ENCODE peak calls at places on chromosomes 1 and 21, in ten cellular contexts. R, W, U, Y, T, X, V, C, F and E are unnamed samples. For H3K36me3, the result is how much of the 10 kb centered on the place peaks cover.

GRCh38 chr1:31239653-31240241 is at the start of gene NKAIN1:
- DNase-seq in F (no peak), C (no peak), T (no peak), V (peak), R (no peak), U (no peak), Y (peak), X (peak), W (no peak), E (no peak)

GRCh38 chr21:39696620-39697019 is 48.4 kb upstream of the IGSF5 start:
- DNase-seq in T (no peak), F (no peak), U (peak), W (no peak), X (peak), V (peak), C (no peak), Y (no peak), R (no peak), E (no peak)

GRCh38 chr1:115565353-115565752 is 76.4 kb upstream of the VANGL1 start:
- DNase-seq in V (no peak), W (no peak), F (no peak), R (no peak), U (no peak), Y (no peak), X (no peak), T (no peak), C (no peak), E (no peak)

GRCh38 chr1:78831731-78832360 is 174.7 kb downstream of the ADGRL4 start:
- DNase-seq in F (no peak), R (no peak), V (no peak), T (no peak), X (peak), W (no peak), Y (peak), U (no peak), C (no peak), E (no peak)

GRCh38 chr1:166843769-166844596 is 4.7 kb downstream of the POGK start:
- DNase-seq in W (no peak), Y (no peak), U (no peak), X (no peak), V (no peak), C (no peak), R (no peak), F (no peak), T (no peak), E (no peak)

GRCh38 chr1:23167353-23168078 is 1.1 kb downstream of the LUZP1 start:
- DNase-seq in X (peak), U (peak), C (peak), V (peak), F (no peak), W (peak), Y (peak), R (peak), T (no peak), E (no peak)

GRCh38 chr1:226603030-226603960 is 54.7 kb downstream of the STUM start:
- DNase-seq in W (no peak), U (peak), V (no peak), X (peak), T (no peak), F (peak), Y (peak), R (peak), C (peak), E (no peak)

GRCh38 chr1:207691814-207692213 is 46.9 kb downstream of the CR1L start:
- DNase-seq in F (no peak), X (no peak), Y (peak), T (no peak), U (no peak), R (no peak), V (no peak), W (no peak), C (no peak), E (no peak)

GRCh38 chr1:226711976-226712778 is 26.9 kb downstream of the ITPKB start:
- DNase-seq in T (no peak), Y (no peak), W (peak), V (no peak), F (no peak), R (no peak), U (no peak), X (no peak), C (no peak), E (peak)

GRCh38 chr1:152960452-152961044 is 9.9 kb upstream of the SPRR4 start:
- DNase-seq in T (no peak), F (no peak), W (no peak), Y (peak), R (no peak), U (no peak), C (no peak), X (no peak), V (no peak), E (no peak)

GRCh38 chr1:111234866-111235265 is 7.4 kb downstream of the CHI3L2 start:
- DNase-seq in R (no peak), Y (peak), F (no peak), V (no peak), C (no peak), U (no peak), T (no peak), W (no peak), X (peak), E (no peak)

GRCh38 chr1:85465099-85465790 is at the start of gene DDAH1:
- DNase-seq in R (peak), W (no peak), V (peak), X (peak), U (peak), Y (peak), T (no peak), F (no peak), C (peak), E (no peak)

GRCh38 chr1:61797045-61797755 is 54.9 kb downstream of the PATJ start:
- DNase-seq in Y (peak), V (no peak), F (no peak), U (no peak), X (no peak), W (no peak), R (no peak), C (no peak), T (no peak), E (no peak)

GRCh38 chr1:81410351-81410750 is 390.4 kb upstream of the ADGRL2 start:
- DNase-seq in F (no peak), W (no peak), X (no peak), T (no peak), Y (no peak), R (no peak), C (no peak), V (no peak), U (no peak), E (no peak)

GRCh38 chr1:31483012-31483946 is 70.3 kb downstream of the SERINC2 start:
- DNase-seq in W (no peak), U (peak), C (no peak), T (no peak), F (no peak), X (peak), V (no peak), Y (no peak), R (no peak), E (no peak)

GRCh38 chr1:64487061-64487460 is 17.1 kb downstream of the CACHD1 start:
- DNase-seq in R (no peak), Y (no peak), C (no peak), V (no peak), F (no peak), X (no peak), W (no peak), T (no peak), U (no peak), E (no peak)

GRCh38 chr1:164101802-164102201 is 457.2 kb upstream of the PBX1 start:
- DNase-seq in U (no peak), V (no peak), C (no peak), T (no peak), R (no peak), W (no peak), X (no peak), F (no peak), Y (no peak), E (no peak)

GRCh38 chr1:75855010-75855409 is 58.3 kb downstream of the MSH4 start:
- DNase-seq in V (no peak), Y (peak), R (no peak), T (no peak), U (no peak), C (no peak), W (no peak), F (no peak), X (peak), E (no peak)

GRCh38 chr1:202888204-202888506 is 794 bp downstream of the RABIF start:
- DNase-seq in U (no peak), C (no peak), X (peak), W (no peak), V (no peak), R (no peak), T (no peak), F (no peak), Y (no peak), E (no peak)

GRCh38 chr1:232620356-232620841 is 9.5 kb downstream of the SIPA1L2 start:
- DNase-seq in U (peak), T (no peak), F (no peak), X (peak), V (no peak), W (no peak), R (peak), C (peak), Y (peak), E (no peak)

GRCh38 chr1:223726380-223727001 is 14.2 kb downstream of the CAPN2 start:
- DNase-seq in R (peak), V (peak), F (peak), Y (peak), C (peak), X (peak), U (peak), W (peak), T (peak), E (peak)

GRCh38 chr1:172287207-172287606 is 133.3 kb upstream of the C1orf105 start:
- DNase-seq in Y (peak), W (no peak), V (no peak), U (peak), C (peak), X (peak), T (peak), R (peak), F (peak), E (no peak)

GRCh38 chr1:30718636-30719405 is 4.6 kb downstream of the MATN1 start:
- DNase-seq in F (peak), V (peak), U (peak), R (peak), T (peak), C (peak), W (peak), X (peak), Y (no peak), E (peak)

GRCh38 chr1:209831615-209832014 is 3.8 kb downstream of the UTP25 start:
- DNase-seq in W (no peak), X (peak), C (no peak), Y (peak), F (no peak), U (no peak), V (no peak), R (no peak), T (no peak), E (no peak)

GRCh38 chr1:12636098-12636950 is 7.6 kb upstream of the AADACL4 start:
- DNase-seq in W (no peak), U (no peak), V (peak), F (no peak), T (no peak), X (no peak), C (peak), R (peak), Y (no peak), E (no peak)

GRCh38 chr21:46223217-46223616 is 5.4 kb downstream of the LSS start:
- DNase-seq in X (no peak), R (no peak), Y (no peak), T (no peak), C (no peak), F (no peak), W (no peak), U (no peak), V (no peak), E (no peak)

GRCh38 chr1:104132386-104132973 is 382.8 kb downstream of the AMY1C start:
- DNase-seq in C (no peak), X (peak), W (no peak), T (no peak), U (no peak), Y (peak), R (no peak), F (no peak), V (peak), E (no peak)

GRCh38 chr1:7390604-7391000 is 380.5 kb upstream of the VAMP3 start:
- DNase-seq in U (no peak), C (no peak), F (no peak), W (no peak), V (no peak), T (no peak), X (no peak), R (no peak), Y (no peak), E (no peak)

GRCh38 chr1:224223819-224224714 is 41.0 kb downstream of the DEGS1 start:
- DNase-seq in X (peak), F (no peak), V (no peak), Y (peak), C (no peak), R (no peak), W (no peak), U (no peak), T (no peak), E (no peak)

GRCh38 chr1:79079770-79080169 is 73.2 kb upstream of the ADGRL4 start:
- DNase-seq in F (no peak), R (no peak), T (no peak), Y (peak), U (no peak), C (peak), X (peak), V (no peak), W (no peak), E (no peak)

GRCh38 chr1:114468710-114469468 is 42.1 kb downstream of the TRIM33 start:
- DNase-seq in X (no peak), F (no peak), Y (peak), R (no peak), C (no peak), V (no peak), W (no peak), T (no peak), U (no peak), E (no peak)

GRCh38 chr1:64962447-64962846 is 3.9 kb downstream of the JAK1 start:
- DNase-seq in F (no peak), V (no peak), X (no peak), T (no peak), C (no peak), Y (no peak), U (no peak), R (no peak), W (peak), E (no peak)

GRCh38 chr1:145690587-145691558 is 16.3 kb downstream of the PDZK1 start:
- DNase-seq in F (no peak), W (peak), X (peak), Y (peak), U (no peak), T (no peak), R (no peak), V (no peak), C (no peak), E (peak)

GRCh38 chr1:11784993-11785769 is 20.6 kb downstream of the MTHFR start:
- DNase-seq in F (no peak), T (no peak), Y (peak), R (peak), V (peak), X (peak), W (peak), U (peak), C (peak), E (no peak)

GRCh38 chr1:236400061-236400638 is 6.1 kb downstream of the EDARADD start:
- DNase-seq in U (no peak), F (no peak), V (peak), X (no peak), W (no peak), T (no peak), R (no peak), Y (no peak), C (no peak), E (no peak)

GRCh38 chr21:27772816-27773215 is 805.9 kb upstream of the ADAMTS5 start:
- DNase-seq in V (no peak), C (no peak), F (no peak), Y (no peak), U (no peak), R (no peak), T (no peak), W (no peak), X (no peak), E (no peak)

DNA sequence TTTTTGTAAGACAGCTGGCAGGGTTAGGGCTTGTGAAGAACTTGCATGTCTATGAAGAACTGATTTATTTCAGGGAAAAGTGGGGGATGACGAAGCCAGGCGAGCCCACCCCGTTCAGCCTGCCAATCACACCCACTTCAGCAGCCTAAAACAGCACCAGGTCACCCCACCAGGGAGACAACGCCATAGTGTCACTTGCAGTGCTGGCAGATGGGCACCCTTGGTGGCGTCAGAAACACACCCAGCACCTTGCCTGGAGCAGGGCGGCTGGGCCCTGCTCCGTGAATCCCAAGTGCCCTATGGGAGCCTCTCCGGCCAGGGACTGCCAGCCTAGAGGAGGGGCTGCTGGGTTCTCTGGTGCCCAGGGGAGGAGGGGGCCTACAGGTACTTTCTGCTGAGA is 5.0 kb upstream of the NADK start:
- DNase-seq in F (no peak), Y (no peak), C (no peak), R (no peak), V (no peak), T (no peak), X (no peak), U (peak), W (no peak), E (no peak)
- H3K27ac ChIP-seq in F (peak), Y (peak), C (peak), R (peak), V (no peak), T (peak), X (no peak), U (peak), W (peak), E (peak)

DNA sequence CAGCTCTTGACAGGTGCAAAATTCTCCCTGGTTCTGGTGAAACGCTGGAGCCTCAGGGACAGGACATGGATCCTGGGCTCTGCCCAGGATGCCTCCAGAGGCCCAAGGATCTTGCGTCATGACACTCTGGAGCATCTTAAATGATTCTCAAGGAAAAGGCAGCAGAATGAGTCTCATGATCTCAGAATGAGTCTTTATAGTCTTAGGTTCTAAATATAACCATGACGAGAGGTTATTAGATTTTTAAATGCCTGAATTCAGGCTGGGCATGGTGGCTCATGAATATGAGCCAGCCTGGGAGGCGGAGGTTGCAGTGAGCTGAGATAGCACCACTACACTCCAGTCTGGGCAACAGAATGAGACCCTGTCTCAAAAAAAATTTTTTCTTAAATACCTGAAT is 55.5 kb downstream of the ECE1 start:
- DNase-seq in R (no peak), W (no peak), C (no peak), V (no peak), F (no peak), Y (peak), X (no peak), U (no peak), T (no peak), E (no peak)
- H3K36me3 ChIP-seq in R (half or more), W (half or more), C (half or more), V (under half), F (under half), Y (under half), X (under half), U (under half), T (half or more), E (half or more)

GRCh38 chr1:234684854-234685253 is 74.9 kb upstream of the IRF2BP2 start:
- DNase-seq in R (no peak), F (no peak), U (no peak), W (no peak), C (no peak), V (no peak), X (peak), Y (no peak), T (no peak), E (no peak)
- H3K27ac ChIP-seq in R (peak), F (peak), U (no peak), W (no peak), C (peak), V (no peak), X (no peak), Y (no peak), T (no peak), E (no peak)

DNA sequence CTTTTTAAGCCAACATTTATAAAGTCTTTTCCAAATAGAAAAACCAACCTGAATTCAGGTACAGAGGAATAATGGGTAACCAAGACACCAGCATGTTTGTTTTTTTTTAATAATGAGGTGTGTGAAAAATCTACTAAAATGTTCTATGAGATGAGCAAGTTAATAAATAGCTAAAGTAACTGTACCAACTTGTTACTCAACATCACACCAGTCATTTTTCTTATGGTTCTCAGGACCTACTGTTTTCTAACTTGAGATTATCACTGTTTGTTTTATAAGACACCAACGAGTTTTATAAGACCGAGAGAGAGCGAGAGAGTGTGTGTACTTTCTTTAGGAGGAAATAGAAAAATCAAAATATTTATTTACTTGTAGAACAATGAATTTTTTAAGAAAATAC is 12.4 kb downstream of the ELK4 start:
- DNase-seq in T (no peak), R (no peak), C (no peak), W (no peak), V (no peak), Y (no peak), F (no peak), X (no peak), U (no peak), E (no peak)
- H3K36me3 ChIP-seq in T (under half), R (half or more), C (half or more), W (half or more), V (under half), Y (half or more), F (under half), X (under half), U (under half), E (half or more)

GRCh38 chr1:66227966-66228365 is 306.0 kb upstream of the SGIP1 start:
- DNase-seq in T (no peak), V (no peak), W (no peak), F (no peak), X (no peak), U (no peak), Y (no peak), C (no peak), R (no peak), E (no peak)
- H3K27ac ChIP-seq in T (no peak), V (no peak), W (no peak), F (no peak), X (no peak), U (no peak), Y (no peak), C (no peak), R (no peak), E (no peak)

DNA sequence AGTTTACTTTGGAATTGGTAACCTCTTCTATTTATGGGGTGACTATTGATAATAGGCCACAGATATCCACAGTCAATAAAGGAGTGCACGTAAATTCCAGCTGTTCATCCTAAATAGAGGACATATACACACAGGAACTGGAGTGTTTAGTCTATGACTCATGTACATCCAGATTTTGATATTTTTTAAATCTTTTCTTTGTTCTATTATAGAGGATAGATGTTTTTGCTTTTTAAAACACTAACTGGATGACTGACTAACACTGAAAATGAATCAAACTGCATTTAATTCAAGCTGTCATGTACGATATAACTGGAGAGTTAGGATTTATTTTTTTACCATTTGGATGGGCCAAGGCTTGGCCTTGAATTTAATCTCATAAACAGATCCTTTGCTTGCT is 45.9 kb downstream of the RGL1 start:
- DNase-seq in Y (peak), T (no peak), X (no peak), V (no peak), F (no peak), R (no peak), U (no peak), W (no peak), C (no peak), E (no peak)
- H3K36me3 ChIP-seq in Y (under half), T (under half), X (under half), V (under half), F (under half), R (under half), U (under half), W (under half), C (under half), E (under half)

GRCh38 chr1:10424034-10424433 is 6.2 kb upstream of the CENPS start:
- DNase-seq in F (peak), C (no peak), U (peak), R (peak), V (no peak), W (no peak), X (peak), T (no peak), Y (no peak), E (no peak)
- H3K27ac ChIP-seq in F (no peak), C (no peak), U (no peak), R (no peak), V (peak), W (no peak), X (no peak), T (no peak), Y (no peak), E (no peak)